ENCODE peak calls at places on chromosome X, in seven cellular contexts. Q is HCT116, M is Panc1, H is transverse colon, R is prostate gland, D is sigmoid colon, W is stomach. L is an unnamed sample. For H3K9me3 and H3K36me3, the result is how much of the 10 kb centered on the place peaks cover.

GRCh38 chrX:37685452-37686347 is at the start of gene XK:
- DNase-seq in M (no peak), R (peak), D (peak), Q (peak), H (peak), W (peak), L (no peak)

GRCh38 chrX:44872319-44872816 is 620 bp upstream of the KDM6A start:
- DNase-seq in M (no peak), D (peak), H (peak), R (peak), Q (no peak), W (peak), L (no peak)

GRCh38 chrX:39995457-39995856 is 102.3 kb downstream of the BCOR start:
- DNase-seq in R (no peak), M (no peak), W (no peak), D (no peak), Q (no peak), H (no peak), L (no peak)

GRCh38 chrX:104324461-104324860 is 69.7 kb upstream of the ESX1 start:
- DNase-seq in W (no peak), Q (no peak), R (no peak), H (no peak), M (no peak), D (no peak), L (no peak)

GRCh38 chrX:39416547-39417262 is 615.4 kb downstream of the MID1IP1 start:
- DNase-seq in Q (no peak), R (no peak), W (no peak), D (no peak), H (no peak), M (no peak), L (no peak)

GRCh38 chrX:8927066-8927465 is 106.9 kb downstream of the FAM9B start:
- DNase-seq in D (no peak), R (no peak), H (no peak), Q (no peak), M (no peak), W (no peak), L (no peak)

GRCh38 chrX:23548164-23548563 is 119.1 kb upstream of the PRDX4 start:
- DNase-seq in Q (no peak), W (no peak), D (no peak), M (no peak), R (no peak), H (no peak), L (no peak)

GRCh38 chrX:51876441-51876840 is 17.0 kb upstream of the MAGED1 start:
- DNase-seq in Q (no peak), W (no peak), D (no peak), H (no peak), M (no peak), R (no peak), L (no peak)

GRCh38 chrX:155056877-155057792 is 13.8 kb downstream of the CMC4 start:
- DNase-seq in W (peak), D (peak), Q (peak), H (peak), R (peak), M (no peak), L (no peak)

GRCh38 chrX:107571296-107571998 is 56.9 kb upstream of the PRPS1 start:
- DNase-seq in R (no peak), H (no peak), Q (peak), M (peak), W (peak), D (no peak), L (no peak)

GRCh38 chrX:118679290-118679689 is 48.1 kb upstream of the IL13RA1 start:
- DNase-seq in H (no peak), W (no peak), R (no peak), D (no peak), M (no peak), Q (no peak), L (no peak)

GRCh38 chrX:2434270-2434669 is 66.5 kb downstream of the DHRSX start:
- DNase-seq in R (no peak), M (no peak), W (no peak), H (no peak), D (no peak), Q (no peak), L (no peak)

DNA sequence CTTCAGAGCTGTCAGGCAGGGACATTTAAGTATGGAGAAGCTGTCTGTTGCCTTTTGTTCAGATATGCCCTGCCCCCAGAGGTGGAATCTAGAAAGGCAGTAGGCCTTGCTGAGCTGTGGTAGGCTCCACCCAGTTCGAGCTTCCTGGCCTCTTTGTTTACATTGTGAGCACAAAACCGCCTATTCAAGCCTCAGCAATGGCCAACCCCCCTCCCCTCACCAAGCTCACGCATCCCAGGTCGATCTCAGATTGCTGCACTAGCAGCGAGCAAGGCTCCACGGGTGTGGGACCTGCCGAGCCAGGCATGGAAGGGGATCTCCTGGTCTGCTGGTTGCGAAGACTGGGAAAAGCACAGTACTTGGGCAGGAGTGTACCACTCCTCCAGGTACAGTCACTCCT is 59.3 kb downstream of the ZNF674 start:
- DNase-seq in R (no peak), M (no peak), W (no peak), Q (no peak), D (no peak), H (no peak), L (no peak)
- H3K9me3 ChIP-seq in R (under half), M (under half), W (under half), Q (under half), D (under half), H (under half), L (under half)

GRCh38 chrX:18674788-18675735 is 3.2 kb upstream of the RS1 start:
- DNase-seq in Q (peak), H (peak), W (peak), R (peak), M (peak), D (peak), L (peak)
- TF ChIP-seq POLR2AphosphoS5 in Q (no peak), H (no peak), W (peak), R (peak), M (no peak), D (peak), L (peak)

DNA sequence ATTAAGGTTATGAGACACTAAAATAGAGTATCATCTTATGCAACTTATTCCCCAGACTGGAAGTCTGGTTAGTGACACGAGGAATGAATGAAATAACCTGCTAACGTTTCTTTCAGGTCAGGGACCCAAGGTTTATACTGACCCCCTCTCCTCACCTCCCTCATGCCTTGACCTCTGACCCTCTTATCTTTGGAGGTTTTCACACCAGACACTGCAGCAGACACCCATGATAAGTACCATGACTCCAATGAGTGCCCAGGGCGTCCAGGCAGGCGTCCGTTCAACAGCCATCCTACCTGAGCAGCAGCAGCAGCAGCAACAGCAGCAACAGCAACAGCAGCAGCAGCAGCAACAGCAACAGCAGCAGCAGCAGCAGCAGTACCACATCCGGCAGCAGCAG is 4.2 kb upstream of the NLGN3 start:
- DNase-seq in Q (no peak), R (no peak), M (no peak), W (no peak), D (no peak), H (no peak), L (no peak)
- H3K36me3 ChIP-seq in Q (under half), R (under half), M (under half), W (under half), D (half or more), H (under half), L (under half)

GRCh38 chrX:19609541-19609940 is 94.2 kb upstream of the MAP3K15 start:
- DNase-seq in D (no peak), R (no peak), H (no peak), Q (no peak), W (no peak), M (no peak), L (no peak)
- H3K9me3 ChIP-seq in D (under half), R (under half), H (under half), Q (under half), W (under half), M (under half), L (under half)

GRCh38 chrX:41276661-41277506 is 57.1 kb upstream of the DDX3X start:
- DNase-seq in M (no peak), W (no peak), H (no peak), R (no peak), Q (no peak), D (no peak), L (no peak)

GRCh38 chrX:41273638-41274037 is 60.3 kb upstream of the DDX3X start:
- DNase-seq in D (no peak), M (no peak), R (no peak), W (no peak), H (no peak), Q (no peak), L (no peak)

DNA sequence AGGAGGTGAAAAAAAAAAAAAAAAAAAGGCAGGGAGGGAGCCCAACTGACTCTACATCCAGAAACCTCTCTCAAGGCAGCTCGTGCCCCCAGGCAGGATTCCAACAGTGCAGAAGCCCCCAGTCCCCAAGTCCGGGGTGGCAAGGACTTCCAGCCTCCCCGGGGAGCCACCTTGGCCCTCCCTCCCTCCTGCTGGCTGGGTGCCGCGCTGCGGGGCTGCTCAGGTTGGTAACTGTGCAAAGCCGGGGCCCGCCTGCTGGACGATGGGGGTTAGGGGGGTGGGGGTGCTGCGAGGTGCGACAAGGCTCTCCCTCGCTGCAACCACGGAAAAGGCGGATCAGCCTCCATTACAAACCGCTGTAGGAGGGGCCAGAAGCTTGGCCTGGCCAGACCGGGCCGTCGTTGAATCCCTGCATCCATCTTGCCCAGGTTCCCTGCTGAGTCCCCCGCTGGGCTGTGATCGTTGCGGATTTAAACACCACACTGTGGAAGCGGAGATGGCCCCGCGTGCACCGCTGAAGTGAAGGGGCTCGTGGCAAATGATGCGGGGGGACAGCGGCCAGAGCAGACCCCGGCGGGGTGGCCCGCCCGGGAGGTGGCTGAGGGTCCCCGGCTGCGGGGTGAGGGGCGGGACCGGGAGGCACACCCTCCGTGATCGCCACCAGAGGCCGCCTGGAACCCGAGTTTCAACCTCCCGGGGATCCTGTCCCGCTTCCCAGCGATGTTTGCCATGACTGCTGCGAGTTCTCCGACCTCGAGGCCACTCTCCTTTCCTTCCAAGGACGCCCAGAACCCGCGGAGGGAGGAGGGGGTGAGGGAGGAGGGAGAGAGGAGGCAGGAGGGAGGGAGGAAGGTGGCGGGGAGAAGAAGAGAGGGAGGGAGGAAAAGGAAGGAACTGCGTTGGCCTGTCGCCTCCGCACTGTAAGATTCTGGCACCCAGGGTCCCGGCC is 58.0 kb upstream of the DDX3X start:
- DNase-seq in W (peak), M (no peak), D (peak), H (peak), R (peak), Q (no peak), L (no peak)
- TF ChIP-seq POLR2AphosphoS5 in W (no peak), M (no peak), D (no peak), H (no peak), R (peak), Q (no peak), L (no peak)

DNA sequence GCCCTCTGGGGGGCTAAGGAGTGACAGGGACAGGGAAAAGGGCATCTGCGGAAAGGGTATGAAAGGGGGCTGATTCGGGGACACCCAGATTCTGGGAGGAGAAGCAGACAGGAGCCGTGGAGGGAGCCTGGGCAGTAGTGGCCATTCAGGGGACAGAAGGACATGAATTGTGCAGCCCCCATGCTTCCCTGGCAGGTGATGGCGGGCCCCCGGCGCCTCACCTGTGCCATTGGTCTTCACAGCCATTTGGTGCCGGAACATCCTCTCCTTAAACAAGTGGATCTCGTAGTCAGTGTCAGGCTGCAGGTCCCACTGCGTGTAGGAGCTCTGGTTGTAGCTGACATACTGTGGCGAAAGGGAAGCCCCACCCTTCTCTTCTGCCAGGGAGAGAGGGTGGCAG is 21.9 kb downstream of the L1CAM start:
- DNase-seq in R (no peak), Q (no peak), W (no peak), D (no peak), M (no peak), H (no peak), L (no peak)
- H3K36me3 ChIP-seq in R (under half), Q (under half), W (under half), D (under half), M (under half), H (under half), L (under half)

GRCh38 chrX:145475725-145476124 is 228.4 kb downstream of the SPANXN1 start:
- DNase-seq in D (no peak), W (no peak), H (no peak), R (no peak), Q (no peak), M (no peak), L (no peak)
- H3K9me3 ChIP-seq in D (under half), W (under half), H (under half), R (under half), Q (under half), M (under half), L (under half)

GRCh38 chrX:49043220-49043986 is at the start of gene TFE3:
- DNase-seq in Q (peak), D (peak), W (peak), R (peak), H (peak), M (peak), L (peak)
- TF ChIP-seq POLR2AphosphoS5 in Q (peak), D (peak), W (peak), R (peak), H (peak), M (peak), L (no peak)

GRCh38 chrX:13190051-13190450 is 129.8 kb downstream of the ATXN3L start:
- DNase-seq in R (no peak), H (no peak), D (no peak), Q (no peak), W (no peak), M (no peak), L (no peak)

GRCh38 chrX:13197961-13198761 is 121.7 kb downstream of the ATXN3L start:
- DNase-seq in D (no peak), Q (no peak), M (no peak), R (no peak), W (no peak), H (no peak), L (peak)

GRCh38 chrX:13198762-13199064 is 121.1 kb downstream of the ATXN3L start:
- DNase-seq in R (no peak), Q (no peak), M (no peak), H (no peak), D (no peak), W (no peak), L (no peak)

GRCh38 chrX:13196778-13197177 is 123.1 kb downstream of the ATXN3L start:
- DNase-seq in M (no peak), D (no peak), Q (no peak), R (no peak), W (no peak), H (no peak), L (no peak)

GRCh38 chrX:13194291-13195103 is 125.4 kb downstream of the ATXN3L start:
- DNase-seq in M (no peak), H (no peak), W (no peak), Q (no peak), R (no peak), D (no peak), L (no peak)
- H3K36me3 ChIP-seq in M (under half), H (under half), W (under half), Q (under half), R (under half), D (under half), L (under half)